ENCODE peak calls at places on chromosomes 7 and 10, in five cellular contexts. One of them, this sample, is unnamed.

GRCh38 chr10:69644658-69645295 is 14.7 kb downstream of the FAM241B start:
- DNase-seq in activated T-cell treated with anti-CD3 and anti-CD28 coated beads, Interleukin-2, amount 50 U/mL, for 72 hours: peak; percentile 39
- DNase-seq in EL: peak; percentile 65
- DNase-seq in tibial artery: peak; percentile 75
- DNase-seq in NCI-H510A treated with DMSO at 0.1 percent for 48 hours: peak; percentile 68
- DNase-seq in this sample: peak; percentile 54

GRCh38 chr7:93949468-93949867 is 27.9 kb downstream of the GNG11 start:
- DNase-seq in tibial artery: no peak
- DNase-seq in NCI-H510A treated with DMSO at 0.1 percent for 48 hours: no peak
- DNase-seq in EL: peak; percentile 82
- DNase-seq in activated T-cell treated with anti-CD3 and anti-CD28 coated beads, Interleukin-2, amount 50 U/mL, for 72 hours: no peak
- DNase-seq in this sample: peak; percentile 88

GRCh38 chr7:158097106-158097505 is 490.5 kb downstream of the PTPRN2 start:
- DNase-seq in activated T-cell treated with anti-CD3 and anti-CD28 coated beads, Interleukin-2, amount 50 U/mL, for 72 hours: no peak
- DNase-seq in EL: no peak
- DNase-seq in tibial artery: peak; percentile 50
- DNase-seq in NCI-H510A treated with DMSO at 0.1 percent for 48 hours: no peak
- DNase-seq in this sample: no peak

GRCh38 chr10:98258683-98259454 is 9.1 kb downstream of the LOXL4 start:
- DNase-seq in EL: peak; percentile 31
- DNase-seq in tibial artery: no peak
- DNase-seq in activated T-cell treated with anti-CD3 and anti-CD28 coated beads, Interleukin-2, amount 50 U/mL, for 72 hours: no peak
- DNase-seq in NCI-H510A treated with DMSO at 0.1 percent for 48 hours: no peak
- DNase-seq in this sample: no peak

GRCh38 chr10:103835121-103836045 is 20.0 kb downstream of the SH3PXD2A start:
- DNase-seq in NCI-H510A treated with DMSO at 0.1 percent for 48 hours: peak; percentile 23
- DNase-seq in EL: no peak
- DNase-seq in activated T-cell treated with anti-CD3 and anti-CD28 coated beads, Interleukin-2, amount 50 U/mL, for 72 hours: no peak
- DNase-seq in tibial artery: peak; percentile 91
- DNase-seq in this sample: no peak

GRCh38 chr10:20207700-20208099 is 391.5 kb downstream of the PLXDC2 start:
- DNase-seq in NCI-H510A treated with DMSO at 0.1 percent for 48 hours: no peak
- DNase-seq in EL: no peak
- DNase-seq in activated T-cell treated with anti-CD3 and anti-CD28 coated beads, Interleukin-2, amount 50 U/mL, for 72 hours: no peak
- DNase-seq in tibial artery: no peak
- DNase-seq in this sample: no peak

GRCh38 chr10:3886666-3887251 is 101.8 kb upstream of the KLF6 start:
- DNase-seq in EL: peak; percentile 97
- DNase-seq in tibial artery: no peak
- DNase-seq in activated T-cell treated with anti-CD3 and anti-CD28 coated beads, Interleukin-2, amount 50 U/mL, for 72 hours: no peak
- DNase-seq in NCI-H510A treated with DMSO at 0.1 percent for 48 hours: no peak
- DNase-seq in this sample: peak; percentile 94

GRCh38 chr7:154767194-154767593 is 235.7 kb downstream of the PAXIP1 start:
- DNase-seq in tibial artery: no peak
- DNase-seq in NCI-H510A treated with DMSO at 0.1 percent for 48 hours: no peak
- DNase-seq in activated T-cell treated with anti-CD3 and anti-CD28 coated beads, Interleukin-2, amount 50 U/mL, for 72 hours: no peak
- DNase-seq in EL: no peak
- DNase-seq in this sample: no peak

GRCh38 chr10:79058899-79059771 is 9.6 kb upstream of the ZMIZ1 start:
- DNase-seq in NCI-H510A treated with DMSO at 0.1 percent for 48 hours: no peak
- DNase-seq in activated T-cell treated with anti-CD3 and anti-CD28 coated beads, Interleukin-2, amount 50 U/mL, for 72 hours: no peak
- DNase-seq in EL: no peak
- DNase-seq in tibial artery: peak; percentile 43
- DNase-seq in this sample: no peak

GRCh38 chr10:132326925-132327324 is 5.1 kb upstream of the LRRC27 start:
- DNase-seq in EL: no peak
- DNase-seq in activated T-cell treated with anti-CD3 and anti-CD28 coated beads, Interleukin-2, amount 50 U/mL, for 72 hours: no peak
- DNase-seq in NCI-H510A treated with DMSO at 0.1 percent for 48 hours: no peak
- DNase-seq in tibial artery: peak; percentile 16
- DNase-seq in this sample: no peak

GRCh38 chr10:4344544-4344994 is 481.4 kb upstream of the AKR1E2 start:
- DNase-seq in tibial artery: peak; percentile 90
- DNase-seq in EL: peak; percentile 100
- DNase-seq in activated T-cell treated with anti-CD3 and anti-CD28 coated beads, Interleukin-2, amount 50 U/mL, for 72 hours: peak; percentile 61
- DNase-seq in NCI-H510A treated with DMSO at 0.1 percent for 48 hours: no peak
- DNase-seq in this sample: peak; percentile 27

GRCh38 chr7:151123485-151124204 is 37.4 kb downstream of the AGAP3 start:
- DNase-seq in activated T-cell treated with anti-CD3 and anti-CD28 coated beads, Interleukin-2, amount 50 U/mL, for 72 hours: peak; percentile 83
- DNase-seq in tibial artery: peak; percentile 89
- DNase-seq in EL: peak; percentile 72
- DNase-seq in NCI-H510A treated with DMSO at 0.1 percent for 48 hours: peak; percentile 66
- DNase-seq in this sample: peak; percentile 82

GRCh38 chr7:18671176-18671575 is 175.6 kb downstream of the HDAC9 start:
- DNase-seq in tibial artery: no peak
- DNase-seq in activated T-cell treated with anti-CD3 and anti-CD28 coated beads, Interleukin-2, amount 50 U/mL, for 72 hours: no peak
- DNase-seq in EL: no peak
- DNase-seq in NCI-H510A treated with DMSO at 0.1 percent for 48 hours: no peak
- DNase-seq in this sample: no peak

GRCh38 chr10:34346516-34347150 is 468.5 kb downstream of the PARD3 start:
- DNase-seq in activated T-cell treated with anti-CD3 and anti-CD28 coated beads, Interleukin-2, amount 50 U/mL, for 72 hours: no peak
- DNase-seq in tibial artery: no peak
- DNase-seq in NCI-H510A treated with DMSO at 0.1 percent for 48 hours: no peak
- DNase-seq in EL: no peak
- DNase-seq in this sample: no peak

GRCh38 chr7:69228212-69228811 is 370.0 kb upstream of the AUTS2 start:
- DNase-seq in activated T-cell treated with anti-CD3 and anti-CD28 coated beads, Interleukin-2, amount 50 U/mL, for 72 hours: no peak
- DNase-seq in EL: no peak
- DNase-seq in NCI-H510A treated with DMSO at 0.1 percent for 48 hours: peak; percentile 54
- DNase-seq in tibial artery: no peak
- DNase-seq in this sample: no peak

GRCh38 chr7:18352339-18353255 is 143.0 kb upstream of the HDAC9 start:
- DNase-seq in tibial artery: no peak
- DNase-seq in activated T-cell treated with anti-CD3 and anti-CD28 coated beads, Interleukin-2, amount 50 U/mL, for 72 hours: peak; percentile 19
- DNase-seq in NCI-H510A treated with DMSO at 0.1 percent for 48 hours: peak; percentile 47
- DNase-seq in EL: peak; percentile 77
- DNase-seq in this sample: peak; percentile 38